ENCODE peak calls at places on chromosomes 7 and 10, in nine cellular contexts. M, S, O, T, E, Y, K, N and D are unnamed samples.
A peak's percentile ranks its signal among the peaks of the same experiment; 100 is the strongest.

GRCh38 chr10:119006451-119007210 is 22.9 kb upstream of the NANOS1 start:
- DNase-seq in M (no peak), S (peak; percentile 98), O (no peak), T (no peak), E (no peak), Y (no peak), K (peak; percentile 97), N (no peak), D (peak; percentile 91)

GRCh38 chr7:99392659-99393362 is 15.6 kb downstream of the PDAP1 start:
- DNase-seq in M (peak; percentile 76), S (peak; percentile 65), O (peak; percentile 63), T (peak; percentile 74), E (peak; percentile 87), Y (peak; percentile 60), K (peak; percentile 29), N (peak; percentile 85), D (peak; percentile 53)

GRCh38 chr7:29299986-29300609 is 105.5 kb downstream of the CHN2 start:
- DNase-seq in M (no peak), S (peak; percentile 21), O (no peak), T (no peak), E (no peak), Y (no peak), K (no peak), N (no peak), D (no peak)

GRCh38 chr7:39531818-39532217 is 34.4 kb upstream of the YAE1 start:
- DNase-seq in M (no peak), S (no peak), O (no peak), T (no peak), E (no peak), Y (no peak), K (no peak), N (no peak), D (no peak)

GRCh38 chr7:140581411-140581810 is 59.2 kb downstream of the DENND2A start:
- DNase-seq in M (no peak), S (no peak), O (no peak), T (no peak), E (no peak), Y (peak; percentile 35), K (peak; percentile 33), N (no peak), D (no peak)

GRCh38 chr7:106620681-106621080 is 40.3 kb downstream of the CCDC71L start:
- DNase-seq in M (no peak), S (no peak), O (no peak), T (no peak), E (no peak), Y (no peak), K (no peak), N (no peak), D (no peak)

GRCh38 chr10:49177391-49178355 is 10.5 kb downstream of the TMEM273 start:
- DNase-seq in M (peak; percentile 67), S (peak; percentile 81), O (no peak), T (peak; percentile 65), E (no peak), Y (peak; percentile 39), K (peak; percentile 86), N (peak; percentile 81), D (peak; percentile 30)

GRCh38 chr10:133257489-133258065 is 19.1 kb downstream of the ADAM8 start:
- DNase-seq in M (peak; percentile 56), S (peak; percentile 42), O (peak; percentile 57), T (no peak), E (no peak), Y (peak; percentile 26), K (peak; percentile 19), N (peak; percentile 42), D (peak; percentile 29)

GRCh38 chr10:131650771-131651673 is 249.8 kb upstream of the PPP2R2D start:
- DNase-seq in M (no peak), S (no peak), O (no peak), T (no peak), E (no peak), Y (no peak), K (no peak), N (no peak), D (no peak)

GRCh38 chr7:148286150-148286549 is 304.4 kb upstream of the C7orf33 start:
- DNase-seq in M (no peak), S (peak; percentile 32), O (peak; percentile 15), T (no peak), E (no peak), Y (no peak), K (no peak), N (no peak), D (no peak)

GRCh38 chr7:484365-485101 is 35.1 kb downstream of the PDGFA start:
- DNase-seq in M (no peak), S (no peak), O (no peak), T (no peak), E (no peak), Y (no peak), K (no peak), N (no peak), D (no peak)

GRCh38 chr10:35481421-35481820 is 123.7 kb upstream of the GJD4 start:
- DNase-seq in M (no peak), S (no peak), O (no peak), T (no peak), E (no peak), Y (no peak), K (no peak), N (no peak), D (no peak)

GRCh38 chr7:11847336-11847735 is 15.3 kb upstream of the THSD7A start:
- DNase-seq in M (no peak), S (no peak), O (no peak), T (no peak), E (no peak), Y (no peak), K (no peak), N (no peak), D (no peak)

GRCh38 chr7:134197342-134197741 is 70.2 kb downstream of the LRGUK start:
- DNase-seq in M (no peak), S (no peak), O (no peak), T (no peak), E (no peak), Y (no peak), K (no peak), N (no peak), D (no peak)

GRCh38 chr7:31129067-31129466 is 77.0 kb downstream of the ADCYAP1R1 start:
- DNase-seq in M (no peak), S (no peak), O (no peak), T (no peak), E (no peak), Y (no peak), K (no peak), N (no peak), D (no peak)

GRCh38 chr7:116545411-116545993 is 20.7 kb downstream of the CAV1 start:
- DNase-seq in M (no peak), S (no peak), O (no peak), T (no peak), E (no peak), Y (no peak), K (no peak), N (no peak), D (no peak)

GRCh38 chr10:104099941-104100340 is 14.3 kb upstream of the COL17A1 start:
- DNase-seq in M (no peak), S (peak; percentile 51), O (no peak), T (no peak), E (no peak), Y (no peak), K (peak; percentile 15), N (no peak), D (no peak)

GRCh38 chr10:26199841-26200240 is 16.7 kb upstream of the GAD2 start:
- DNase-seq in M (no peak), S (no peak), O (no peak), T (no peak), E (no peak), Y (no peak), K (no peak), N (no peak), D (no peak)

GRCh38 chr10:47088656-47089354 is 177.6 kb downstream of the PTPN20 start:
- DNase-seq in M (no peak), S (no peak), O (no peak), T (no peak), E (no peak), Y (no peak), K (no peak), N (no peak), D (no peak)

GRCh38 chr10:132924046-132924952 is 18.1 kb downstream of the CFAP46 start:
- DNase-seq in M (no peak), S (no peak), O (no peak), T (no peak), E (no peak), Y (no peak), K (no peak), N (no peak), D (no peak)

GRCh38 chr7:140668641-140669040 is 4.1 kb upstream of the ADCK2 start:
- DNase-seq in M (no peak), S (no peak), O (no peak), T (no peak), E (no peak), Y (no peak), K (no peak), N (no peak), D (no peak)

GRCh38 chr10:86287966-86288579 is 78.5 kb downstream of the GRID1 start:
- DNase-seq in M (no peak), S (no peak), O (peak; percentile 2), T (no peak), E (no peak), Y (no peak), K (no peak), N (no peak), D (no peak)

GRCh38 chr7:159000859-159001435 is 143.7 kb downstream of the VIPR2 start:
- DNase-seq in M (no peak), S (no peak), O (no peak), T (no peak), E (no peak), Y (no peak), K (no peak), N (no peak), D (no peak)

GRCh38 chr7:3244241-3244814 is 56.7 kb upstream of the SDK1 start:
- DNase-seq in M (no peak), S (peak; percentile 91), O (no peak), T (no peak), E (no peak), Y (no peak), K (no peak), N (no peak), D (no peak)

GRCh38 chr10:124589491-124590006 is 127.9 kb downstream of the LHPP start:
- DNase-seq in M (no peak), S (peak; percentile 35), O (no peak), T (no peak), E (peak; percentile 48), Y (peak; percentile 72), K (peak; percentile 12), N (no peak), D (no peak)

GRCh38 chr10:99304027-99304856 is 24.9 kb upstream of the CNNM1 start:
- DNase-seq in M (no peak), S (no peak), O (no peak), T (no peak), E (no peak), Y (no peak), K (peak; percentile 64), N (no peak), D (no peak)